ENCODE peak calls at places on chromosomes 4 and X, in four cellular contexts. One of them, this sample, is unnamed.

GRCh38 chr4:185201983-185202962 is 1.5 kb downstream of the CFAP97 start:
- DNase-seq in GM23248: peak; percentile 30
- DNase-seq in PC-3: no peak
- DNase-seq in neural progenitor cell: peak; percentile 32
- DNase-seq in this sample: no peak

GRCh38 chr4:161573836-161574235 is 590.0 kb downstream of the FSTL5 start:
- DNase-seq in PC-3: peak; percentile 5
- DNase-seq in neural progenitor cell: no peak
- DNase-seq in GM23248: no peak
- DNase-seq in this sample: no peak

GRCh38 chrX:20352504-20352903 is 85.8 kb upstream of the RPS6KA3 start:
- DNase-seq in PC-3: no peak
- DNase-seq in GM23248: no peak
- DNase-seq in neural progenitor cell: no peak
- DNase-seq in this sample: no peak

GRCh38 chrX:51336584-51336983 is 4.0 kb downstream of the NUDT10 start:
- DNase-seq in PC-3: peak; percentile 47
- DNase-seq in GM23248: peak; percentile 62
- DNase-seq in neural progenitor cell: peak; percentile 71
- DNase-seq in this sample: peak; percentile 43

GRCh38 chrX:1455948-1456280 is 3.2 kb upstream of the ASMTL start:
- DNase-seq in neural progenitor cell: no peak
- DNase-seq in PC-3: no peak
- DNase-seq in GM23248: no peak
- DNase-seq in this sample: no peak

GRCh38 chr4:176641237-176641636 is 151.5 kb downstream of the VEGFC start:
- DNase-seq in GM23248: peak; percentile 55
- DNase-seq in neural progenitor cell: no peak
- DNase-seq in PC-3: no peak
- DNase-seq in this sample: no peak

GRCh38 chr4:134243742-134244713 is 42.4 kb upstream of the PABPC4L start:
- DNase-seq in neural progenitor cell: no peak
- DNase-seq in GM23248: no peak
- DNase-seq in PC-3: no peak
- DNase-seq in this sample: no peak

GRCh38 chr4:4625488-4625887 is 83.6 kb upstream of the STX18 start:
- DNase-seq in neural progenitor cell: no peak
- DNase-seq in PC-3: no peak
- DNase-seq in GM23248: peak; percentile 95
- DNase-seq in this sample: no peak

GRCh38 chr4:3720461-3720860 is 45.7 kb upstream of the ADRA2C start:
- DNase-seq in PC-3: no peak
- DNase-seq in GM23248: no peak
- DNase-seq in neural progenitor cell: no peak
- DNase-seq in this sample: no peak

GRCh38 chr4:161522031-161522430 is 641.8 kb downstream of the FSTL5 start:
- DNase-seq in PC-3: no peak
- DNase-seq in neural progenitor cell: no peak
- DNase-seq in GM23248: no peak
- DNase-seq in this sample: no peak

GRCh38 chr4:174434455-174434854 is 87.8 kb downstream of the HPGD start:
- DNase-seq in GM23248: no peak
- DNase-seq in neural progenitor cell: no peak
- DNase-seq in PC-3: no peak
- DNase-seq in this sample: no peak

GRCh38 chrX:118360429-118361125 is 14.7 kb downstream of the WDR44 start:
- DNase-seq in GM23248: peak; percentile 56
- DNase-seq in PC-3: peak; percentile 31
- DNase-seq in neural progenitor cell: peak; percentile 58
- DNase-seq in this sample: no peak

GRCh38 chrX:97685753-97686152 is 802.0 kb downstream of the RPA4 start:
- DNase-seq in neural progenitor cell: peak; percentile 46
- DNase-seq in PC-3: peak; percentile 62
- DNase-seq in GM23248: peak; percentile 60
- DNase-seq in this sample: peak; percentile 53
- TF ChIP-seq EZH2phosphoT487 in neural progenitor cell: no peak
- TF ChIP-seq EZH2phosphoT487 in PC-3: no peak
- TF ChIP-seq EZH2phosphoT487 in GM23248: no peak
- TF ChIP-seq EZH2phosphoT487 in this sample: no peak

GRCh38 chrX:6210230-6210629 is 18.4 kb downstream of the NLGN4X start:
- DNase-seq in neural progenitor cell: no peak
- DNase-seq in PC-3: no peak
- DNase-seq in GM23248: no peak
- DNase-seq in this sample: no peak
- TF ChIP-seq EZH2phosphoT487 in neural progenitor cell: no peak
- TF ChIP-seq EZH2phosphoT487 in PC-3: no peak
- TF ChIP-seq EZH2phosphoT487 in GM23248: no peak
- TF ChIP-seq EZH2phosphoT487 in this sample: no peak

GRCh38 chr4:104811727-104812126 is 317.0 kb upstream of the CXXC4 start:
- DNase-seq in PC-3: no peak
- DNase-seq in GM23248: no peak
- DNase-seq in neural progenitor cell: no peak
- DNase-seq in this sample: no peak
- TF ChIP-seq EZH2phosphoT487 in PC-3: no peak
- TF ChIP-seq EZH2phosphoT487 in GM23248: no peak
- TF ChIP-seq EZH2phosphoT487 in neural progenitor cell: no peak
- TF ChIP-seq EZH2phosphoT487 in this sample: no peak

DNA sequence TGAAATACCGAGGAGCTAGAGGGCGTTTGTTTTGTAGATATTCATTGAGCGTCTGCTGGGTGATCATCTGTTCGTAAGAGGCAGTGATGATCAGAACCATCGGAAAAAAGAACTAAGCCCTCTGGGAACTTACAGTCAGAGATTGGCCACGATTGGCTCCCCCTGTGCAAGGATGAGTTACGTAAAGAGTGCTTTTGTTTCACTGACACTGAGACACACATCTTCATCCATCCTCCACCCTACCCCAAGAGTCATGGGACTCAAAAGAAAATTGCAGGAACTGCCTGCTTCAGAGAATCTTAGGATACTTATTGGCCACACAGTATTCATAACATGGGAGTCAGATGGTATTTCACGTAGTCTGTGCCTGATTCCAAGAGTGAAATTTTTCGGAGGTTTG is 62.1 kb downstream of the GEMIN8 start:
- DNase-seq in PC-3: no peak
- DNase-seq in GM23248: no peak
- DNase-seq in neural progenitor cell: no peak
- DNase-seq in this sample: no peak
- TF ChIP-seq EZH2phosphoT487 in PC-3: no peak
- TF ChIP-seq EZH2phosphoT487 in GM23248: no peak
- TF ChIP-seq EZH2phosphoT487 in neural progenitor cell: no peak
- TF ChIP-seq EZH2phosphoT487 in this sample: no peak

GRCh38 chr4:153639556-153640475 is 44.3 kb upstream of the TLR2 start:
- DNase-seq in neural progenitor cell: no peak
- DNase-seq in PC-3: no peak
- DNase-seq in GM23248: no peak
- DNase-seq in this sample: no peak
- TF ChIP-seq EZH2phosphoT487 in neural progenitor cell: no peak
- TF ChIP-seq EZH2phosphoT487 in PC-3: no peak
- TF ChIP-seq EZH2phosphoT487 in GM23248: no peak
- TF ChIP-seq EZH2phosphoT487 in this sample: no peak

DNA sequence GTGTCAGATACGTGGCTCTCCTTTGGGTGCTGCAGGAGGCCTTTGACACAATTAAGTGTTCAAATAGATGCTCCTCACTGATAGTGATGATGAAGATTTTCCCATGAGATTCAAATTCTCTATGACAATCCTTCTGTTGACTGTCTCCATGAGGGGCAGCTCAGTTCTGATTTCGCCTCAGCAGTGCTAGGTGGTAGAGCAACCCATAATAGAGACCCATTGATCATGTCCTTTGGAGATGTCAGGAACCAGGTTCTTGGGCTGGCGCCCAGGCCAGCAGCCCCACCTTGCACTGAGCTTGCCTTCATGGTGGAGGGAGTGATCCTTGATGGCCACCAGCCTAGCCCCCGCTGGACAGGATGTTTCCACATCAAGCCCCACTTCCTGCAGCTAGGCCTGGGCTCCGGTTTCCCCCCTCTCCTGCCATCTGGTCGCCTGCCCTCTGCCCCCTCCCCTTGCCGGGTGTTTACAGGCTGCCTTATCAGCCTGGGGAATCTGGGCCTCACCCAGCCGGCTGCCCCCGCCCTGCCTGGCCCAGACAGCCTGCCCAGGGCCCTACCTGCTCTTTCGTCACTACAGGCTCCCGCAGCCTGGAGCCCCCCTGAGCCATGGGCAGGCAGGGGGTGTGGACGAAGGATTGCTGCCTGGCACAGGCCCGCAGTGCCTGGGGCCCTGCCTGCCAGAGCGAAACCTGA is 12.6 kb downstream of the ELF4 start:
- DNase-seq in GM23248: no peak
- DNase-seq in PC-3: no peak
- DNase-seq in neural progenitor cell: no peak
- DNase-seq in this sample: no peak
- TF ChIP-seq EZH2phosphoT487 in GM23248: no peak
- TF ChIP-seq EZH2phosphoT487 in PC-3: no peak
- TF ChIP-seq EZH2phosphoT487 in neural progenitor cell: no peak
- TF ChIP-seq EZH2phosphoT487 in this sample: no peak

DNA sequence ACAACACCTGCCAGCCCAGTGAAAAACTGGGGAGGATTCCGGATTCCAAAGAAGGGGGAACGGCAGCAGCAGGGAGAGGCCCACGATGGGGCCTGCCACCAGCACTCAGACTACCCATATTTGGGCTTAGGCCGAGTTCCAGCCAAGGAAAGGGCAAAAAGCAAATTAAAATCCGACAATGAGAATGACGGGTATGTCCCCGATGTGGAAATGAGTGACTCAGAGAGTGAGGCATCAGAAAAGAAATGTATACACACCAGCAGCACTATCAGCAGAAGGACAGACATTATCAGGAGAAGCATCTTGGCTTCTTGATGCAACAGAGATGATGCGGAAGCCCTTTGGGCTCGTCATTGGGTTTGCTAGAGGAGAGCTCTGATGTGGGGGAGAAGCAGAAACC is 62.4 kb downstream of the JADE1 start:
- DNase-seq in PC-3: peak; percentile 44
- DNase-seq in GM23248: peak; percentile 85
- DNase-seq in neural progenitor cell: no peak
- DNase-seq in this sample: no peak
- TF ChIP-seq EZH2phosphoT487 in PC-3: no peak
- TF ChIP-seq EZH2phosphoT487 in GM23248: no peak
- TF ChIP-seq EZH2phosphoT487 in neural progenitor cell: no peak
- TF ChIP-seq EZH2phosphoT487 in this sample: no peak

GRCh38 chrX:135927897-135928296 is 34.4 kb downstream of the SAGE1 start:
- DNase-seq in neural progenitor cell: no peak
- DNase-seq in PC-3: no peak
- DNase-seq in GM23248: no peak
- DNase-seq in this sample: no peak
- TF ChIP-seq EZH2phosphoT487 in neural progenitor cell: no peak
- TF ChIP-seq EZH2phosphoT487 in PC-3: no peak
- TF ChIP-seq EZH2phosphoT487 in GM23248: no peak
- TF ChIP-seq EZH2phosphoT487 in this sample: no peak

GRCh38 chr4:85747871-85748491 is 273.0 kb downstream of the ARHGAP24 start:
- DNase-seq in neural progenitor cell: peak; percentile 81
- DNase-seq in GM23248: peak; percentile 80
- DNase-seq in PC-3: peak; percentile 75
- DNase-seq in this sample: peak; percentile 81
- TF ChIP-seq EZH2phosphoT487 in neural progenitor cell: no peak
- TF ChIP-seq EZH2phosphoT487 in GM23248: no peak
- TF ChIP-seq EZH2phosphoT487 in PC-3: no peak
- TF ChIP-seq EZH2phosphoT487 in this sample: no peak

GRCh38 chrX:3651272-3651671 is 62.2 kb downstream of the PRKX start:
- DNase-seq in GM23248: peak; percentile 43
- DNase-seq in neural progenitor cell: no peak
- DNase-seq in PC-3: peak; percentile 40
- DNase-seq in this sample: peak; percentile 7
- TF ChIP-seq EZH2phosphoT487 in GM23248: no peak
- TF ChIP-seq EZH2phosphoT487 in neural progenitor cell: no peak
- TF ChIP-seq EZH2phosphoT487 in PC-3: no peak
- TF ChIP-seq EZH2phosphoT487 in this sample: no peak

This sample was measured in MM.1S.